ENCODE peak calls at places on chromosome 9, in five cellular contexts. One of them, this sample, is unnamed.

GRCh38 chr9:120392245-120392644 is 187.7 kb downstream of the CDK5RAP2 start:
- DNase-seq in CD4-positive, alpha-beta T cell: no peak
- DNase-seq in A549: no peak
- DNase-seq in mucosa of descending colon: no peak
- DNase-seq in body of pancreas: no peak
- DNase-seq in this sample: no peak

GRCh38 chr9:134455951-134456739 is 129.9 kb downstream of the RXRA start:
- DNase-seq in A549: peak; percentile 64
- DNase-seq in body of pancreas: peak; percentile 49
- DNase-seq in CD4-positive, alpha-beta T cell: peak; percentile 66
- DNase-seq in mucosa of descending colon: peak; percentile 82
- DNase-seq in this sample: peak; percentile 51

GRCh38 chr9:69176446-69177135 is 2.5 kb downstream of the TJP2 start:
- DNase-seq in body of pancreas: no peak
- DNase-seq in CD4-positive, alpha-beta T cell: no peak
- DNase-seq in A549: no peak
- DNase-seq in mucosa of descending colon: no peak
- DNase-seq in this sample: no peak

GRCh38 chr9:14992516-14992915 is 82.3 kb upstream of the FREM1 start:
- DNase-seq in CD4-positive, alpha-beta T cell: no peak
- DNase-seq in body of pancreas: no peak
- DNase-seq in mucosa of descending colon: no peak
- DNase-seq in A549: no peak
- DNase-seq in this sample: no peak

GRCh38 chr9:14627513-14627912 is 65.7 kb downstream of the ZDHHC21 start:
- DNase-seq in mucosa of descending colon: no peak
- DNase-seq in body of pancreas: no peak
- DNase-seq in CD4-positive, alpha-beta T cell: no peak
- DNase-seq in A549: no peak
- DNase-seq in this sample: no peak

GRCh38 chr9:134955801-134956200 is 38.1 kb upstream of the FCN1 start:
- DNase-seq in mucosa of descending colon: no peak
- DNase-seq in A549: no peak
- DNase-seq in body of pancreas: no peak
- DNase-seq in CD4-positive, alpha-beta T cell: no peak
- DNase-seq in this sample: no peak

GRCh38 chr9:112097712-112098688 is 77.1 kb downstream of the SUSD1 start:
- DNase-seq in A549: peak; percentile 76
- DNase-seq in body of pancreas: peak; percentile 59
- DNase-seq in mucosa of descending colon: peak; percentile 54
- DNase-seq in CD4-positive, alpha-beta T cell: peak; percentile 56
- DNase-seq in this sample: no peak

GRCh38 chr9:12783767-12784460 is 9.1 kb downstream of the LURAP1L start:
- DNase-seq in CD4-positive, alpha-beta T cell: no peak
- DNase-seq in A549: no peak
- DNase-seq in mucosa of descending colon: no peak
- DNase-seq in body of pancreas: no peak
- DNase-seq in this sample: no peak

GRCh38 chr9:84397822-84398221 is 57.3 kb upstream of the SLC28A3 start:
- DNase-seq in CD4-positive, alpha-beta T cell: no peak
- DNase-seq in A549: no peak
- DNase-seq in body of pancreas: no peak
- DNase-seq in mucosa of descending colon: no peak
- DNase-seq in this sample: no peak

GRCh38 chr9:123957168-123957721 is 27.3 kb upstream of the DENND1A start:
- DNase-seq in A549: no peak
- DNase-seq in CD4-positive, alpha-beta T cell: no peak
- DNase-seq in body of pancreas: no peak
- DNase-seq in mucosa of descending colon: no peak
- DNase-seq in this sample: no peak

GRCh38 chr9:108963459-108964143 is 29.4 kb downstream of the ABITRAM start:
- DNase-seq in A549: no peak
- DNase-seq in body of pancreas: no peak
- DNase-seq in CD4-positive, alpha-beta T cell: no peak
- DNase-seq in mucosa of descending colon: no peak
- DNase-seq in this sample: no peak

GRCh38 chr9:97500765-97501176 is 695 bp upstream of the TMOD1 start:
- DNase-seq in A549: no peak
- DNase-seq in body of pancreas: no peak
- DNase-seq in mucosa of descending colon: no peak
- DNase-seq in CD4-positive, alpha-beta T cell: no peak
- DNase-seq in this sample: no peak

GRCh38 chr9:23005061-23005690 is 558.6 kb downstream of the DMRTA1 start:
- DNase-seq in A549: no peak
- DNase-seq in body of pancreas: no peak
- DNase-seq in mucosa of descending colon: no peak
- DNase-seq in CD4-positive, alpha-beta T cell: no peak
- DNase-seq in this sample: no peak

GRCh38 chr9:21413089-21414023 is 4.4 kb downstream of the IFNA8 start:
- DNase-seq in A549: no peak
- DNase-seq in body of pancreas: no peak
- DNase-seq in CD4-positive, alpha-beta T cell: no peak
- DNase-seq in mucosa of descending colon: peak; percentile 40
- DNase-seq in this sample: no peak

GRCh38 chr9:649128-650074 is 192.1 kb upstream of the DMRT1 start:
- DNase-seq in mucosa of descending colon: no peak
- DNase-seq in CD4-positive, alpha-beta T cell: no peak
- DNase-seq in body of pancreas: no peak
- DNase-seq in A549: no peak
- DNase-seq in this sample: no peak

GRCh38 chr9:114746591-114746990 is 59.2 kb downstream of the TNFSF15 start:
- DNase-seq in body of pancreas: no peak
- DNase-seq in mucosa of descending colon: no peak
- DNase-seq in CD4-positive, alpha-beta T cell: no peak
- DNase-seq in A549: no peak
- DNase-seq in this sample: no peak

GRCh38 chr9:114612272-114612923 is 1.3 kb downstream of the TMEM268 start:
- DNase-seq in mucosa of descending colon: peak; percentile 40
- DNase-seq in body of pancreas: no peak
- DNase-seq in A549: no peak
- DNase-seq in CD4-positive, alpha-beta T cell: no peak
- DNase-seq in this sample: no peak

GRCh38 chr9:83445703-83446102 is 92.5 kb downstream of the FRMD3 start:
- DNase-seq in CD4-positive, alpha-beta T cell: no peak
- DNase-seq in A549: no peak
- DNase-seq in body of pancreas: no peak
- DNase-seq in mucosa of descending colon: no peak
- DNase-seq in this sample: no peak

GRCh38 chr9:91027005-91027404 is 225.4 kb downstream of the SYK start:
- DNase-seq in A549: no peak
- DNase-seq in body of pancreas: no peak
- DNase-seq in CD4-positive, alpha-beta T cell: no peak
- DNase-seq in mucosa of descending colon: no peak
- DNase-seq in this sample: no peak

GRCh38 chr9:21110708-21111576 is 30.7 kb downstream of the IFNW1 start:
- DNase-seq in body of pancreas: no peak
- DNase-seq in mucosa of descending colon: no peak
- DNase-seq in A549: peak; percentile 77
- DNase-seq in CD4-positive, alpha-beta T cell: no peak
- DNase-seq in this sample: no peak

GRCh38 chr9:135568026-135568425 is 6.5 kb downstream of the PAEP start:
- DNase-seq in CD4-positive, alpha-beta T cell: no peak
- DNase-seq in A549: no peak
- DNase-seq in body of pancreas: no peak
- DNase-seq in mucosa of descending colon: no peak
- DNase-seq in this sample: no peak

GRCh38 chr9:95182854-95183563 is 134.5 kb downstream of the FANCC start:
- DNase-seq in mucosa of descending colon: no peak
- DNase-seq in A549: peak; percentile 7
- DNase-seq in body of pancreas: peak; percentile 31
- DNase-seq in CD4-positive, alpha-beta T cell: no peak
- DNase-seq in this sample: no peak
- TF ChIP-seq CTCF in mucosa of descending colon: no peak
- TF ChIP-seq CTCF in A549: no peak
- TF ChIP-seq CTCF in body of pancreas: peak; percentile 58
- TF ChIP-seq CTCF in CD4-positive, alpha-beta T cell: no peak
- TF ChIP-seq CTCF in this sample: no peak

GRCh38 chr9:31140316-31140715 is 1244.1 kb upstream of the ACO1 start:
- DNase-seq in body of pancreas: no peak
- DNase-seq in mucosa of descending colon: no peak
- DNase-seq in CD4-positive, alpha-beta T cell: no peak
- DNase-seq in A549: peak; percentile 7
- DNase-seq in this sample: no peak
- TF ChIP-seq CTCF in body of pancreas: peak; percentile 48
- TF ChIP-seq CTCF in mucosa of descending colon: no peak
- TF ChIP-seq CTCF in CD4-positive, alpha-beta T cell: peak; percentile 36
- TF ChIP-seq CTCF in A549: peak; percentile 15
- TF ChIP-seq CTCF in this sample: no peak

GRCh38 chr9:71768388-71769174 is at the start of gene CEMIP2:
- DNase-seq in mucosa of descending colon: peak; percentile 94
- DNase-seq in CD4-positive, alpha-beta T cell: peak; percentile 86
- DNase-seq in A549: peak; percentile 89
- DNase-seq in body of pancreas: peak; percentile 92
- DNase-seq in this sample: peak; percentile 84
- TF ChIP-seq CTCF in mucosa of descending colon: peak; percentile 5
- TF ChIP-seq CTCF in CD4-positive, alpha-beta T cell: peak; percentile 58
- TF ChIP-seq CTCF in A549: peak; percentile 71
- TF ChIP-seq CTCF in body of pancreas: peak; percentile 56
- TF ChIP-seq CTCF in this sample: no peak

GRCh38 chr9:128159073-128159783 is 837 bp upstream of the BBLN start:
- DNase-seq in A549: no peak
- DNase-seq in CD4-positive, alpha-beta T cell: peak; percentile 22
- DNase-seq in body of pancreas: no peak
- DNase-seq in mucosa of descending colon: peak; percentile 54
- DNase-seq in this sample: peak; percentile 32
- TF ChIP-seq CTCF in A549: no peak
- TF ChIP-seq CTCF in CD4-positive, alpha-beta T cell: no peak
- TF ChIP-seq CTCF in body of pancreas: no peak
- TF ChIP-seq CTCF in mucosa of descending colon: no peak
- TF ChIP-seq CTCF in this sample: no peak

DNA sequence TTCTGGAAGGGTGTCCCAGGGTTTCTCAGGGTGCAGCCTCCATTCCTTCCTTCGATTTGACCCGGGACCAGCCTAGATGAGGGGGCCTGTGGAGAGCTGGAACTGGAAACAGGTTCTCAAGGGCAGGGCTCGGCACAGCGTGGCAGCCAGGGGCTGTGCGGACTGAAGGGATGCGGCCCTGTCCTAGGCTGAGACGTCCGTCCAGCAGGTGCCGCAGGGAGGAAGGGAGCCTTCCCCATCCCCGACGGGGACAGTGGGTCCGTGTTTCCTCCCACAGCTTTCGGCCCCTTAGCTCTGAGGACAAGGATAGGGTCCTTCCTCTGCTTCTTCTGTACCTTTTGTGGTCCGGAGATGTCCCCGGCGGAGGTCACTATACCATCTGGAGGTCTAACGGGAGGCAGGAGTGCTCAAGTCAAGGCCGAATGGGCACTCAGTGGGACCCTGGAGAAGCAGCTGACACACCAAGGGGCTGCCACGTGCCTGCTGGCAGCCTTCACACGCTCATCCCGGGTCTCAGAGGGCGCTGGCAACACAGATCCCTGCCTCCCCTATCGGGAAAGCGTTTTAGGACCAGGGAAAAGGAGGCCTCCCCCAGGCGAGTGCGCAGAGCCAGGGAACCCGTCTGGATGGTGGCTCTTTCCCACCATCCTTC is 49.9 kb downstream of the USP20 start:
- DNase-seq in CD4-positive, alpha-beta T cell: no peak
- DNase-seq in mucosa of descending colon: peak; percentile 79
- DNase-seq in body of pancreas: peak; percentile 45
- DNase-seq in A549: no peak
- DNase-seq in this sample: peak; percentile 48
- TF ChIP-seq CTCF in CD4-positive, alpha-beta T cell: no peak
- TF ChIP-seq CTCF in mucosa of descending colon: no peak
- TF ChIP-seq CTCF in body of pancreas: peak; percentile 37
- TF ChIP-seq CTCF in A549: no peak
- TF ChIP-seq CTCF in this sample: no peak

DNA sequence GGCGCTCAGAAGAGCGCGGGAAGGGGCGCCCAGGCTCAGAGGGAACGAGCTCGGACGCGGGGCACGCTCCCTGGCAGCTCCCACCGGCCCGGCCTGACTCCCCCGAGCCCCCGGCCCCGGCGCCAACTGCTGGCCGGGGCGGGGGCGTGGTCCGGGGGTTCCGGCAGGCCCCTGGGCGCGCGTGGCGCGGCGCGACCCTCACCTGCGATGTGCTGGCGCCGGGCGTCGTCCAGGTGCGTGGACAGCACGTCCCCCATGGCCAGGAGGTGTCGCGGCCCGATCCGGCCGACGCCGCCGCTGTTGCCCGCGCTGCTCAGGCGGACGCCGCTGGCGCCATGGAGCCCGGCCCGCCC is 43.5 kb upstream of the STXBP1 start:
- DNase-seq in mucosa of descending colon: no peak
- DNase-seq in body of pancreas: no peak
- DNase-seq in A549: no peak
- DNase-seq in CD4-positive, alpha-beta T cell: no peak
- DNase-seq in this sample: no peak
- TF ChIP-seq CTCF in mucosa of descending colon: no peak
- TF ChIP-seq CTCF in body of pancreas: peak; percentile 15
- TF ChIP-seq CTCF in A549: no peak
- TF ChIP-seq CTCF in CD4-positive, alpha-beta T cell: no peak
- TF ChIP-seq CTCF in this sample: no peak

DNA sequence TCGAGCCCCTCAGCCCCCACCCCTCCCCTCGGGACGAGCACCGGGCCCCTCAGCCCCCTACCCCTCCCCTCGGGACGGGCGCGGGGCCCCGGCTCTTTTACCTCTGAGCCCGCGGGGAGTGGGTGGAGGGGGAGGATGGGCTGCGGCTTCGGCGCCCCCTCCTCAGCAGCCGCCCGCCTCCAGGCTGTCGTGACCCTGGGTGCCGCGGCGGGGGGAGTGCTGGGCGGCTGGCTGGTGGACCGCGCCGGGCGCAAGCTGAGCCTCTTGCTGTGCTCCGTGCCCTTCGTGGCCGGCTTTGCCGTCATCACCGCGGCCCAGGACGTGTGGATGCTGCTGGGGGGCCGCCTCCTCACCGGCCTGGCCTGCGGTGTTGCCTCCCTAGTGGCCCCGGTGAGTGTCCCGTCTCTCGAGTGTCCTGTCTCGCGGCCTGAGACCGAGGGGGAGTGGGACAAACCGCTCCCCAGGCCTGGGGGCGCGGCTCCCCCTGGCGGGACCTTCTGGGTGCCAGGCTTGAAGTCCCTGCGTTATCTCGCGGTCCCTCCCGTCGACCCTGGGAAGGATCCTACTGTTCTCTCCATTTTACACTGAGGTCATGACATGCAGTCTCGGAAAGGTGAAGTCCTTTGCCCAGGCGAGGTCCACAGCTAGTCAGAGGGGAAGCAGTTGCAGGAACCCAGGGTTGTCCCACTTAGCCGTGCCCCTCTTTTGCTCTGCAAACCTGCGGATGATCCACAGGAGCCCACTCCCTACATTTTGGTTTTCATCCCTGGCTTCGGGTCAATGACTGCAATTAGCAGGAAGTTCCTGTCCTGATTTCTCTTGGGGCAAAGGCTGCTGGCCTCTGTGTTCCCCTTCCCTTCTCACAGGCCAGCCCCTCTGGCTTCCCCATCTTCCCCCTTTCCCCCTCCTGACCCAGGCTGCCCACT is 1.0 kb downstream of the SLC2A8 start:
- DNase-seq in mucosa of descending colon: peak; percentile 70
- DNase-seq in A549: peak; percentile 60
- DNase-seq in body of pancreas: peak; percentile 49
- DNase-seq in CD4-positive, alpha-beta T cell: no peak
- DNase-seq in this sample: peak; percentile 32
- TF ChIP-seq CTCF in mucosa of descending colon: peak; percentile 30
- TF ChIP-seq CTCF in A549: peak; percentile 71
- TF ChIP-seq CTCF in body of pancreas: peak; percentile 30
- TF ChIP-seq CTCF in CD4-positive, alpha-beta T cell: peak; percentile 47
- TF ChIP-seq CTCF in this sample: no peak

This sample was measured in activated B cell treated with CpG ODN at 0.5 μM for 24 hours.